ENCODE peak calls at places on chromosome 21, in nine cellular contexts. Q, E, S, M, D, U, L, T and R are unnamed samples.

GRCh38 chr21:29219165-29219770 is 79.5 kb upstream of the BACH1 start:
- DNase-seq in Q (no peak), E (no peak), S (no peak), M (peak), D (peak), U (no peak), L (no peak), T (no peak), R (no peak)

GRCh38 chr21:45856940-45857339 is 124.6 kb upstream of the COL6A1 start:
- DNase-seq in Q (no peak), E (no peak), S (no peak), M (no peak), D (no peak), U (no peak), L (no peak), T (no peak), R (no peak)

GRCh38 chr21:43842742-43843141 is 22.3 kb upstream of the AGPAT3 start:
- DNase-seq in Q (no peak), E (no peak), S (no peak), M (no peak), D (no peak), U (no peak), L (no peak), T (no peak), R (no peak)

GRCh38 chr21:44515359-44516165 is 24.4 kb downstream of the KRTAP10-1 start:
- DNase-seq in Q (no peak), E (no peak), S (no peak), M (no peak), D (no peak), U (no peak), L (no peak), T (no peak), R (no peak)

GRCh38 chr21:45228171-45228641 is 59.5 kb downstream of the POFUT2 start:
- DNase-seq in Q (peak), E (no peak), S (peak), M (peak), D (peak), U (no peak), L (no peak), T (peak), R (peak)

GRCh38 chr21:44579056-44579832 is 1.2 kb downstream of the KRTAP10-5 start:
- DNase-seq in Q (peak), E (no peak), S (no peak), M (no peak), D (no peak), U (no peak), L (no peak), T (no peak), R (no peak)

GRCh38 chr21:43904316-43904925 is 39.4 kb downstream of the AGPAT3 start:
- DNase-seq in Q (peak), E (no peak), S (no peak), M (no peak), D (no peak), U (no peak), L (no peak), T (no peak), R (no peak)

GRCh38 chr21:42819861-42820512 is 59.4 kb downstream of the WDR4 start:
- DNase-seq in Q (no peak), E (no peak), S (no peak), M (no peak), D (no peak), U (no peak), L (no peak), T (no peak), R (no peak)